ENCODE peak calls at places on chromosome 11, in four cellular contexts. A, N, V and G are unnamed samples. For H3K27me3, the result is how much of the 10 kb centered on the place peaks cover.

GRCh38 chr11:117054382-117054781 is 43.8 kb downstream of the SIK3 start:
- DNase-seq in A (no peak), N (no peak), V (no peak), G (no peak)

GRCh38 chr11:58513747-58514367 is 6.0 kb upstream of the OR5B21 start:
- DNase-seq in A (peak), N (no peak), V (peak), G (no peak)

GRCh38 chr11:59510917-59511589 is at the start of gene OR4D9:
- DNase-seq in A (peak), N (no peak), V (no peak), G (no peak)

GRCh38 chr11:118263694-118264567 is at the start of gene MPZL2:
- DNase-seq in A (no peak), N (no peak), V (peak), G (no peak)

GRCh38 chr11:9203715-9204311 is 61.3 kb downstream of the DENND5A start:
- DNase-seq in A (no peak), N (no peak), V (no peak), G (no peak)

GRCh38 chr11:116871248-116871647 is 33.8 kb upstream of the APOA1 start:
- DNase-seq in A (no peak), N (no peak), V (no peak), G (peak)

GRCh38 chr11:94171693-94172440 is 43.2 kb downstream of the PANX1 start:
- DNase-seq in A (peak), N (no peak), V (peak), G (no peak)

GRCh38 chr11:110297082-110297725 is 790 bp upstream of the RDX start:
- DNase-seq in A (peak), N (no peak), V (no peak), G (no peak)

GRCh38 chr11:64206457-64207246 is at the start of gene FERMT3:
- DNase-seq in A (no peak), N (no peak), V (peak), G (no peak)

GRCh38 chr11:57787920-57788716 is 26.5 kb downstream of the CTNND1 start:
- DNase-seq in A (no peak), N (no peak), V (no peak), G (no peak)

GRCh38 chr11:130489027-130489584 is 40.7 kb downstream of the ADAMTS15 start:
- DNase-seq in A (no peak), N (no peak), V (no peak), G (no peak)

GRCh38 chr11:78993800-78994430 is 419.3 kb upstream of the NARS2 start:
- DNase-seq in A (no peak), N (no peak), V (no peak), G (no peak)

GRCh38 chr11:125164422-125165110 is at the start of gene PKNOX2:
- DNase-seq in A (peak), N (peak), V (peak), G (peak)

GRCh38 chr11:27282141-27282590 is 80.8 kb downstream of the CCDC34 start:
- DNase-seq in A (peak), N (peak), V (peak), G (peak)

GRCh38 chr11:77113382-77114088 is 10.9 kb downstream of the OMP start:
- DNase-seq in A (no peak), N (no peak), V (peak), G (no peak)

GRCh38 chr11:32434116-32434386 is 1.3 kb downstream of the WT1 start:
- DNase-seq in A (no peak), N (no peak), V (no peak), G (no peak)
- H3K4me3 ChIP-seq in A (no peak), N (peak), V (peak), G (peak)

DNA sequence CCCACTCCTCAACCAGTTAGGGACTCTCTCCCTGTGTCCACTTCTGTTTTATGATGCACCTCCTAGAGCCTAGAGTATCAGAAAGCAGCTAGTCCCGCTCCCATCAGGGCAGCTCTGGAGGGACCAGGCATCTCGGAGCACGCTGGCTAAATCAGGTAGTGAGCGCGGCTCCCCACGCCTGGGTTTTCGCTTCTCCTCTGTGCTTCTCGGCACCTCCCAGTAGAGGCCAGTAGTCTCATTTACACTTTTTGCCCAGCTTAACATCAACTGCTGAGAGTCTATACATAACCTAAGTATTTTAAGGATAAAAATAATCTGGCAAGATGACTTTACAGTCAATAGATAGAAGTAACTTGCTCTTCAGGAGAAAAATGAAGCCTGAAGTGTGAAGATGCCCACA is 473.8 kb downstream of the OPCML start:
- DNase-seq in A (no peak), N (no peak), V (no peak), G (no peak)
- H3K27me3 ChIP-seq in A (under half), N (under half), V (under half), G (under half)

GRCh38 chr11:34446389-34446788 is 7.7 kb downstream of the CAT start:
- DNase-seq in A (no peak), N (no peak), V (no peak), G (no peak)
- H3K4me3 ChIP-seq in A (no peak), N (no peak), V (no peak), G (no peak)

GRCh38 chr11:1192741-1193325 is 30.0 kb upstream of the MUC5B start:
- DNase-seq in A (no peak), N (peak), V (no peak), G (no peak)

GRCh38 chr11:1195690-1196515 is 27.0 kb upstream of the MUC5B start:
- DNase-seq in A (no peak), N (peak), V (no peak), G (no peak)

GRCh38 chr11:1194977-1195689 is 27.7 kb upstream of the MUC5B start:
- DNase-seq in A (no peak), N (no peak), V (no peak), G (no peak)

GRCh38 chr11:1194231-1194976 is 28.5 kb upstream of the MUC5B start:
- DNase-seq in A (no peak), N (peak), V (no peak), G (no peak)

GRCh38 chr11:1193326-1194230 is 29.3 kb upstream of the MUC5B start:
- DNase-seq in A (no peak), N (peak), V (no peak), G (no peak)
- H3K27me3 ChIP-seq in A (under half), N (half or more), V (under half), G (under half)

GRCh38 chr11:47388697-47389576 is 10.6 kb upstream of the SPI1 start:
- DNase-seq in A (no peak), N (no peak), V (no peak), G (no peak)
- H3K4me3 ChIP-seq in A (no peak), N (no peak), V (no peak), G (no peak)

DNA sequence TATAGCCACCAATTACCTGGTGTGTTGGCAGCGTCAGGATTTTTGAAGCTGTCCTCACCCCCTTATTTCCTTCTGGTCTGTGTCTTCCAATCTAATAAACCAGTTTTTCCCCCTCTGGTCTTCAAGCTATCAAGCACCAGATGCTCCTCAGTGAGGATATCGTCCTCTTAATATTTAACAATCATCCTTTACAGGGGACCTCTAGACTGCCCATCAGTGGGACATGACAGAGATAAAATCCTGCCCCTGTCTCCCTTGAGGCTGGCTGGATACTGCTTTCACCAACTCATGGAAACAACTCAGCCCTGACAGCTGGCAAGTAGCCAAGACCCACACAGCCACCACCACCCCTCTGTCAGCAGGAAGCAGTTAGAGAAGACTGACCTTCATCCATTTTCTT is 421.0 kb upstream of the API5 start:
- DNase-seq in A (no peak), N (no peak), V (no peak), G (no peak)
- H3K27me3 ChIP-seq in A (under half), N (under half), V (under half), G (under half)

GRCh38 chr11:114181752-114182151 is 114.4 kb upstream of the NNMT start:
- DNase-seq in A (no peak), N (no peak), V (no peak), G (no peak)

GRCh38 chr11:114179234-114179941 is 116.8 kb upstream of the NNMT start:
- DNase-seq in A (no peak), N (peak), V (peak), G (peak)

GRCh38 chr11:114181195-114181594 is 115.0 kb upstream of the NNMT start:
- DNase-seq in A (no peak), N (no peak), V (no peak), G (no peak)

GRCh38 chr11:114178656-114179055 is 117.5 kb upstream of the NNMT start:
- DNase-seq in A (no peak), N (no peak), V (no peak), G (no peak)

GRCh38 chr11:114180301-114181055 is 115.7 kb upstream of the NNMT start:
- DNase-seq in A (no peak), N (no peak), V (no peak), G (no peak)
- H3K4me3 ChIP-seq in A (no peak), N (peak), V (peak), G (peak)